ENCODE peak calls at places on chromosome 7, in seven cellular contexts. One of them, this sample, is unnamed.

GRCh38 chr7:54542920-54543539 is 855 bp downstream of the VSTM2A start:
- DNase-seq in GM04504: peak
- DNase-seq in GM12864: no peak
- DNase-seq in GM20000: peak
- DNase-seq in H7: peak
- DNase-seq in NCI-H524 treated with DMSO at 0.1 percent for 48 hours: no peak
- DNase-seq in A549: no peak
- DNase-seq in this sample: no peak

GRCh38 chr7:18889436-18889835 is 228.0 kb downstream of the TWIST1 start:
- DNase-seq in A549: no peak
- DNase-seq in GM20000: no peak
- DNase-seq in GM12864: no peak
- DNase-seq in GM04504: no peak
- DNase-seq in NCI-H524 treated with DMSO at 0.1 percent for 48 hours: no peak
- DNase-seq in H7: no peak
- DNase-seq in this sample: no peak

GRCh38 chr7:90192876-90193765 is 18.4 kb upstream of the STEAP2 start:
- DNase-seq in GM20000: no peak
- DNase-seq in H7: no peak
- DNase-seq in GM04504: peak
- DNase-seq in NCI-H524 treated with DMSO at 0.1 percent for 48 hours: no peak
- DNase-seq in A549: no peak
- DNase-seq in GM12864: no peak
- DNase-seq in this sample: no peak

GRCh38 chr7:130875265-130875741 is 141.3 kb upstream of the KLF14 start:
- DNase-seq in NCI-H524 treated with DMSO at 0.1 percent for 48 hours: no peak
- DNase-seq in GM04504: no peak
- DNase-seq in H7: peak
- DNase-seq in A549: peak
- DNase-seq in GM12864: no peak
- DNase-seq in GM20000: peak
- DNase-seq in this sample: no peak

GRCh38 chr7:74002474-74003017 is 25.4 kb upstream of the ELN start:
- DNase-seq in A549: peak
- DNase-seq in GM04504: peak
- DNase-seq in GM20000: no peak
- DNase-seq in NCI-H524 treated with DMSO at 0.1 percent for 48 hours: no peak
- DNase-seq in H7: no peak
- DNase-seq in GM12864: no peak
- DNase-seq in this sample: no peak

GRCh38 chr7:47295606-47296005 is 286.3 kb downstream of the TNS3 start:
- DNase-seq in A549: no peak
- DNase-seq in GM04504: no peak
- DNase-seq in NCI-H524 treated with DMSO at 0.1 percent for 48 hours: no peak
- DNase-seq in H7: no peak
- DNase-seq in GM12864: no peak
- DNase-seq in GM20000: no peak
- DNase-seq in this sample: no peak

GRCh38 chr7:64463636-64464375 is 99.1 kb downstream of the ZNF680 start:
- DNase-seq in A549: no peak
- DNase-seq in GM04504: peak
- DNase-seq in NCI-H524 treated with DMSO at 0.1 percent for 48 hours: peak
- DNase-seq in H7: no peak
- DNase-seq in GM12864: no peak
- DNase-seq in GM20000: no peak
- DNase-seq in this sample: no peak

GRCh38 chr7:23662124-23662982 is 17.6 kb upstream of the FAM221A start:
- DNase-seq in NCI-H524 treated with DMSO at 0.1 percent for 48 hours: no peak
- DNase-seq in GM04504: no peak
- DNase-seq in GM20000: no peak
- DNase-seq in H7: peak
- DNase-seq in GM12864: no peak
- DNase-seq in A549: no peak
- DNase-seq in this sample: no peak

This sample was measured in cortex of kidney.